ENCODE peak calls at places on chromosome 4, in six cellular contexts. D, A, Q, L, G and B are unnamed samples.

GRCh38 chr4:163767993-163768392 is 273.5 kb downstream of the TMA16 start:
- DNase-seq in Q (no peak), A (no peak), D (no peak), L (no peak), G (no peak), B (no peak)

GRCh38 chr4:118280501-118281218 is 72.1 kb downstream of the PRSS12 start:
- DNase-seq in D (peak), A (no peak), Q (peak), L (peak), G (peak), B (peak)

GRCh38 chr4:24511371-24512063 is 72.8 kb downstream of the DHX15 start:
- DNase-seq in A (no peak), L (no peak), D (no peak), Q (no peak), G (no peak), B (no peak)

GRCh38 chr4:26985836-26986235 is 125.2 kb downstream of the STIM2 start:
- DNase-seq in A (no peak), D (no peak), G (peak), Q (no peak), L (no peak), B (no peak)

GRCh38 chr4:182585321-182585720 is 331.9 kb downstream of the DCTD start:
- DNase-seq in G (no peak), Q (no peak), L (no peak), D (no peak), A (no peak), B (no peak)

GRCh38 chr4:183252959-183253358 is 67.1 kb downstream of the CLDN22 start:
- DNase-seq in D (no peak), G (no peak), A (no peak), Q (no peak), L (no peak), B (no peak)

GRCh38 chr4:54882616-54883015 is 224.9 kb downstream of the KIT start:
- DNase-seq in L (no peak), A (no peak), G (no peak), D (no peak), Q (no peak), B (no peak)

GRCh38 chr4:53189011-53189410 is 176.8 kb downstream of the SCFD2 start:
- DNase-seq in D (no peak), A (no peak), G (no peak), Q (no peak), L (no peak), B (no peak)

GRCh38 chr4:147546341-147546740 is 65.4 kb downstream of the EDNRA start:
- DNase-seq in Q (peak), A (no peak), G (no peak), D (no peak), L (no peak), B (no peak)

GRCh38 chr4:147846318-147847135 is 114.6 kb downstream of the ARHGAP10 start:
- DNase-seq in D (no peak), G (no peak), A (no peak), Q (no peak), L (no peak), B (no peak)

GRCh38 chr4:153780876-153781275 is 8.0 kb downstream of the SFRP2 start:
- DNase-seq in Q (no peak), A (no peak), G (no peak), D (no peak), L (no peak), B (no peak)

GRCh38 chr4:87913871-87914270 is 61.6 kb upstream of the SPP1 start:
- DNase-seq in L (no peak), Q (no peak), A (no peak), D (no peak), G (no peak), B (no peak)

GRCh38 chr4:168335621-168336020 is 17.1 kb upstream of the DDX60 start:
- DNase-seq in A (no peak), G (no peak), L (no peak), Q (no peak), D (peak), B (no peak)

GRCh38 chr4:2489841-2490552 is 21.1 kb downstream of the RNF4 start:
- DNase-seq in L (peak), G (no peak), A (no peak), D (no peak), Q (no peak), B (no peak)

GRCh38 chr4:88335092-88335665 is 43.5 kb upstream of the HERC6 start:
- DNase-seq in D (no peak), L (no peak), Q (no peak), A (peak), G (no peak), B (no peak)

GRCh38 chr4:48445704-48446103 is 37.4 kb upstream of the SLC10A4 start:
- DNase-seq in G (no peak), D (no peak), A (no peak), L (no peak), Q (peak), B (no peak)

GRCh38 chr4:55378617-55379467 is 16.9 kb upstream of the TMEM165 start:
- DNase-seq in L (no peak), G (peak), D (no peak), Q (peak), A (no peak), B (no peak)

GRCh38 chr4:140000232-140000631 is 153.8 kb downstream of the MAML3 start:
- DNase-seq in G (no peak), L (no peak), A (no peak), Q (no peak), D (no peak), B (no peak)

GRCh38 chr4:139416073-139416673 is 37.7 kb upstream of the RAB33B start:
- DNase-seq in L (no peak), Q (peak), D (no peak), G (no peak), A (no peak), B (no peak)

GRCh38 chr4:93182722-93183121 is 645.8 kb upstream of the ATOH1 start:
- DNase-seq in D (no peak), G (no peak), A (no peak), L (peak), Q (no peak), B (no peak)

GRCh38 chr4:35802644-35803043 is 441.7 kb downstream of the ARAP2 start:
- DNase-seq in D (no peak), G (no peak), L (no peak), A (no peak), Q (no peak), B (no peak)

GRCh38 chr4:98822144-98822543 is 106.8 kb downstream of the EIF4E start:
- DNase-seq in G (no peak), A (no peak), D (no peak), Q (no peak), L (no peak), B (no peak)

GRCh38 chr4:185709802-185710486 is 102.0 kb downstream of the SORBS2 start:
- DNase-seq in Q (no peak), A (no peak), G (no peak), L (peak), D (no peak), B (no peak)

GRCh38 chr4:122542411-122543236 is 78.2 kb downstream of the IL21 start:
- DNase-seq in L (no peak), G (no peak), A (no peak), D (no peak), Q (no peak), B (no peak)

GRCh38 chr4:43133566-43133965 is 241.1 kb downstream of the GRXCR1 start:
- DNase-seq in D (no peak), L (no peak), A (no peak), Q (no peak), G (no peak), B (no peak)

GRCh38 chr4:8771666-8772065 is 100.0 kb downstream of the HMX1 start:
- DNase-seq in D (no peak), A (no peak), G (no peak), L (no peak), Q (no peak), B (no peak)

GRCh38 chr4:11073621-11074051 is 355.1 kb downstream of the HS3ST1 start:
- DNase-seq in L (no peak), G (no peak), Q (no peak), A (no peak), D (peak), B (peak)

GRCh38 chr4:71449878-71450277 is 111.1 kb downstream of the SLC4A4 start:
- DNase-seq in D (no peak), L (no peak), Q (no peak), G (no peak), A (no peak), B (no peak)

GRCh38 chr4:161929966-161930365 is 233.8 kb downstream of the FSTL5 start:
- DNase-seq in G (no peak), L (no peak), A (no peak), Q (no peak), D (no peak), B (no peak)

GRCh38 chr4:578451-579443 is 2.7 kb upstream of the TMEM271 start:
- DNase-seq in L (no peak), Q (no peak), A (no peak), G (no peak), D (no peak), B (no peak)

GRCh38 chr4:583820-584219 is 7.7 kb upstream of the TMEM271 start:
- DNase-seq in A (no peak), L (no peak), Q (no peak), G (no peak), D (no peak), B (no peak)

GRCh38 chr4:579543-580175 is 3.6 kb upstream of the TMEM271 start:
- DNase-seq in G (no peak), A (no peak), Q (no peak), D (no peak), L (no peak), B (no peak)

GRCh38 chr4:581181-581580 is 5.1 kb upstream of the TMEM271 start:
- DNase-seq in D (no peak), G (no peak), Q (no peak), L (no peak), A (no peak), B (no peak)

DNA sequence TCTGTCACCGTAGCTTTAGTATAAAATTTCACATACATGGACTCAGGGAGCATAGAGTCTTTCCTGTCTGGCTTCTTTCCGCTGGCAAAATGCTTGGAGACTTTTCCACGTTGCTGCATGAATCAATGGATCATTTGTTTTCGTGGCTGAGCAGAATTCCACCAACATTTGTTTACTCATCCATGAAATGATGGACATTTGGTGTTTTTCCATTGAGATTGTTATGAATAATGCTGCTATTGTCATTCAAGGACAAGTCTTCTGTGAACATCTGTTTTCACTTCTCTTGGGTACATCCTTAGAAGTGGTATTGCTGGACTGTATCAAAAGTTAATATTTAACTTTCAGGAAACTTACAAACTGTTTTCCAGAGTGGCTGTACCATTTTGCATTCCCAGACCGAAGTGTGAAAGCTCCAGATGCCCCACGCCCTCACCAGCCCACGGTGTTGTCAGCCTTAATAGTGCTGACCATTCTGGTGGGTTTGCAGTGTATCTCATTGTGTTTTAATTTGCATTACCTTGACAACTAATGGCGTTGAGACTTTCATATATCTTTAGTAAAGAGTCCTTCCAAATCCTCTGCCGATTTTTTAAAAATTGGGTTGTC is 5.8 kb upstream of the TMEM271 start:
- DNase-seq in D (no peak), A (no peak), Q (no peak), L (no peak), G (no peak), B (no peak)
- H3K27ac ChIP-seq in D (no peak), A (no peak), Q (no peak), L (no peak), G (no peak), B (no peak)

GRCh38 chr4:127698789-127699200 is 31.4 kb upstream of the SLC25A31 start:
- DNase-seq in Q (peak), G (no peak), L (peak), D (no peak), A (no peak), B (no peak)
- H3K4me3 ChIP-seq in Q (no peak), G (no peak), L (no peak), D (no peak), A (no peak), B (no peak)

DNA sequence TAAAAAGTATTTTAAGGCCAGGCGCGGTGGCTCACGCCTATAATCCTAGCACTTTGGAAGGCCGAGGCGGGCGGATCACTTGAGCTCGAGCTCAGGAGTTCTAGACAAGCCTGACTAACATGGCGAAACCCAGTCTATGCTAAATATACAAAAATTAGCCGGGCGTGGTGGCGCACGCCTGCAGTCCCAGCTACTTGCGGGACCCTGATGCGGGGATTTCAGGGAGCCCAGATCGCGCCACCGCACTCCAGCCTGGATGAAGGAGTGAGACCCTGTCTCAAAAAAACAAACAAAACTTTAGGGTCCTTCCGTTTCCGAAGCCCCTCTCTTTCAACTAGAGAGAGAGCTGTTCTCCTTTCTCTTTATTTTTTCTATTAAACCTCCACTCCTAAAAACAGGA is 1.2 kb downstream of the SLC25A31 start:
- DNase-seq in D (no peak), Q (no peak), A (no peak), L (no peak), G (no peak), B (no peak)
- TF ChIP-seq POLR2A in D (no peak), Q (no peak), A (no peak), L (no peak), G (no peak), B (no peak)

DNA sequence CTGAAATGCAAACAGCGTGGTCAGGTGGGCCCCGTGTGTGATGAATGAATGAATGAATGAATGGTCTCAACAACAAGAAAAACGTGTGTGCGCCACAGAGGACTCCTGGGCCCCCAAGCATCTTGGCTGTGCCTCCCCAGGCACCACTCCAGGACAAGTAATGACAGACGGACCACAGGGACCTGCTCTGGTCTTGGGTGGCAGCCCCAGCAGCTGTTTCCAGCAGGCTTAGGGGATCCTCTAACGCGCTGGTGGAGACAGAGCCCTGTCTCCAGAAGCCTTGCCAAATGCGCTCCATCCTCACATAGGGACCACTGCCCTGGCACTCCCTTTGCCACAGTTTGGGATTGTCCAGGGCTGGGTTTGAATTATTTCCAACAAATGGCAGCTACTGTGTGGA is 39.1 kb downstream of the PSAPL1 start:
- DNase-seq in D (no peak), L (no peak), Q (no peak), G (peak), A (peak), B (peak)
- H3K27ac ChIP-seq in D (no peak), L (no peak), Q (no peak), G (no peak), A (no peak), B (no peak)

DNA sequence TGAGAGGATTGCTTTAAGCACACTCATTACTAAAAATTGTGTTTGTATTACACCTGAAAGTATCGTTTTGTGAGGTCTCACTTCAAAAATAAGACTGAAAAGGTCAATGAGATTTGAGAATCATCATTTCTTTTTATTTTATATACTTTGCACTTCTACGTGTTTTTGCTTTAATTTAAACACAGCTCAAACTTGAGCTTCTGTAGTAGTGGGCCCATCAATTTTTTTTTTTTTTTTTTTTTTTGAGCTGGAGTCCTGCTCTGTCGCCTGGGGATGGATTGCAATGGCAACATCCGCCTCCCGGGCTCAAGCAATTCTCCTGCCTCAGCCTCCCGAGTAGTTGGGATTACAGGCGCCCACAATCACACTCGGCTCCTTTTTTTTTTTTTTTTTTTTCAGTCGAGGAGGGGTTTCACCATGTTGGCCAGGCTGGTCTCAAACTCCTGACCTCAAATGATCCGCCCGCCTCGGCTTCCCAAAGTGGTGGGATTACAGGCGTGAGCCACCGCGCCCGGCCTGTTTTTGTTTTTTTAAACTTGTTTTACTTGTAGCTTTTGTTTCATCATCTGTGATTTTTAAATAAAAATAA is 1.5 kb downstream of the GSTCD start:
- DNase-seq in L (no peak), A (no peak), Q (no peak), D (no peak), G (no peak), B (no peak)
- H3K4me3 ChIP-seq in L (no peak), A (no peak), Q (peak), D (no peak), G (no peak), B (no peak)